ENCODE peak calls at places on chromosomes 11 and 22, in eight cellular contexts. M, G, O, F, J, C, E and S are unnamed samples.

GRCh38 chr22:44486538-44486937 is 11.5 kb downstream of the RTL6 start:
- DNase-seq in M (no peak), G (no peak), O (no peak), F (no peak), J (no peak), C (no peak), E (peak; percentile 29), S (peak; percentile 51)

GRCh38 chr22:17257091-17257490 is 37.9 kb upstream of the ADA2 start:
- DNase-seq in M (no peak), G (no peak), O (no peak), F (no peak), J (no peak), C (no peak), E (no peak), S (no peak)

GRCh38 chr22:39306456-39307361 is 12.7 kb downstream of the RPL3 start:
- DNase-seq in M (no peak), G (no peak), O (no peak), F (no peak), J (peak; percentile 47), C (no peak), E (no peak), S (peak; percentile 62)

GRCh38 chr22:17258015-17258827 is 39.0 kb upstream of the ADA2 start:
- DNase-seq in M (peak; percentile 45), G (peak; percentile 44), O (peak; percentile 48), F (peak; percentile 80), J (peak; percentile 61), C (peak; percentile 41), E (peak; percentile 35), S (peak; percentile 9)

GRCh38 chr11:67406969-67407699 is 3.3 kb downstream of the TBC1D10C start:
- DNase-seq in M (no peak), G (no peak), O (no peak), F (no peak), J (no peak), C (no peak), E (no peak), S (no peak)

GRCh38 chr11:8229299-8230177 is 34.1 kb downstream of the LMO1 start:
- DNase-seq in M (no peak), G (no peak), O (peak; percentile 67), F (no peak), J (peak; percentile 56), C (no peak), E (peak; percentile 33), S (no peak)

GRCh38 chr11:32305460-32305859 is 129.9 kb downstream of the WT1 start:
- DNase-seq in M (no peak), G (no peak), O (no peak), F (no peak), J (no peak), C (no peak), E (no peak), S (no peak)

GRCh38 chr11:64762916-64763803 is 3.4 kb upstream of the PYGM start:
- DNase-seq in M (peak; percentile 20), G (no peak), O (no peak), F (no peak), J (no peak), C (peak; percentile 85), E (peak; percentile 68), S (no peak)

DNA sequence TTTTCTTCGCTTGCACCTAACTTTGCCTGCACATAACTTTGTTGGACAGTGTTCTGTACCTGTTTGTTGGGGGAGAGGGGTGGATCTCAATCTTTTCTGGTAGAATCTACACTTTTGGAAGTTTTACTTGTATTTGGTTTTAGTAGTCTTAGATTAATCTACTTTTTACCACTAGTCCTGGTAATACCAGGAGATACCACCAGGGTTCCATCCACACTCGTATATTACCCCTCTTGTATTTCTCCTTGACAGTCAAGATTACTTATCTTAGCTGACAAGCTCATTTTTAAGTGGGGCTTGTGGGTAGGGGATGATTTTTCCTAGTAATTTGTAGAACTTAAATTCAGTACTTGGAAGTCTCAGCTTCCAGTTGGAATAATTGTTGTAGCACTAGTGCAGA is 37.3 kb upstream of the TECTA start:
- DNase-seq in M (no peak), G (no peak), O (no peak), F (no peak), J (no peak), C (peak; percentile 25), E (no peak), S (no peak)
- TF ChIP-seq CTCF in M (peak; percentile 19), G (peak; percentile 61), O (peak; percentile 69), F (peak; percentile 31), J (peak; percentile 15), C (peak; percentile 46), E (peak; percentile 39), S (no peak)

GRCh38 chr11:1482581-1483444 is 3.8 kb downstream of the MOB2 start:
- DNase-seq in M (peak; percentile 26), G (no peak), O (no peak), F (no peak), J (peak; percentile 36), C (no peak), E (no peak), S (no peak)
- TF ChIP-seq CTCF in M (no peak), G (no peak), O (no peak), F (no peak), J (no peak), C (peak; percentile 3), E (no peak), S (no peak)

DNA sequence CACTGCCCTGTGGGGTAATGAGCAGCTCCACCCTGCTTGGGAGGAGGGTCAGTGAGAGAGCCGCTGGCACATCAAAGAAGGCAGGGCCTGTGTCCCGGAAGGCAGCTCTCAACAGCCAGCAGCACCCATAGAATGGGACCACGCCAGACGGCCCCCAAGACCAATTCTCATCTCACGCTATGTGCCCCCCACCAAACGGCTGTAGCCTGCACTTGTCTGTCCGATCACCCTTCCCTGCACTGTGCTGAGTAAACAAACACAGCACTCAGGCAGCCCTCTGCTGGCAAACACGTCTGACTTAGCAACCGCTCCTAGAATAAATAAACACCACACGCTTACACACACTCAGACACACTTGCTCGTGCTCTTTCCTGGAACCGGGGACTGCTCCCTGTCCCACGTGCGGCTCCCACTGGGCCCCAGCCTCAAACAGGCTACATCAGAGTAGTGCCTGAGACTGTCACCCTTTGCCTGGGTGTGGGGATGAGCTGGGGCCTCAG is 53.2 kb upstream of the CDON start:
- DNase-seq in M (peak; percentile 77), G (no peak), O (no peak), F (peak; percentile 58), J (peak; percentile 64), C (peak; percentile 90), E (peak; percentile 81), S (peak; percentile 65)
- TF ChIP-seq CTCF in M (peak; percentile 32), G (peak; percentile 42), O (no peak), F (peak; percentile 27), J (no peak), C (peak; percentile 59), E (peak; percentile 31), S (no peak)

DNA sequence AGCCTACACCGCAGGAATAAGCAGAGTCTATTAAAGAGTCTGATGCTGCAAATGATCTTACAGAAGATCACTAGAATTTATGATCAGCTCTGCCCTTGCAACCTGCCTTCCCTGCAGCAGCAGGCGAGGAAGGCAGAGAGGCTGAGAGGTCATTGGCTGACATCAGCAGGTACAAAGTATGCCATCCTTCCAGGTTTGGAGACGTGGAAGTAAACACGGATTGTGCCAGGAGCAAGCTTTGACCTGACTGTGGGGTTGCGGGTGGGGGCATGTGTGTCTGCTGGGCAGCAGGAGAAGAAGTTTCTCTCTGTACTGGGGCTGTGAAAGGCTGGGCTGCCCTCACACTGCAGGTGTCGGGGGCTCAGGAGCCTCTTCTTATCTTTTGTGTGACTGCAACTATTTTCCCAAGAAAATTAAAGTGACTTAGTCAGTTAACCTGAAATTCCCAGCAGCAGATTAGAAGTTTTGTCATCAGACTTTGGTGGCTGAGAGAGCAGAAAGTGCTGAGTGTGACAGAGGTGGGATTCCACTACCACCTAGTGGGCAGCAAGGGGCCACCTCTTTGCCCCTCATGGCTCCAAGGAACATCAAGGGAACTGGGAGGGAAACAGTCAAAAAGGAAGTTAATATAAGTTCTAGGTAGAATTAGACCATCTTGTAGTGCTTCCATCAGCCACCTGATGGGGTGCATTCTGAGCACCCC is 565.9 kb downstream of the ETS1 start:
- DNase-seq in M (no peak), G (no peak), O (no peak), F (no peak), J (no peak), C (peak; percentile 40), E (peak; percentile 48), S (no peak)
- TF ChIP-seq CTCF in M (no peak), G (peak; percentile 64), O (no peak), F (peak; percentile 34), J (peak; percentile 24), C (peak; percentile 59), E (peak; percentile 62), S (no peak)

GRCh38 chr11:2172676-2173075 is 1.1 kb upstream of the TH start:
- DNase-seq in M (no peak), G (no peak), O (no peak), F (no peak), J (no peak), C (no peak), E (no peak), S (no peak)

GRCh38 chr11:2173761-2174160 is 2.1 kb upstream of the TH start:
- DNase-seq in M (no peak), G (no peak), O (no peak), F (no peak), J (no peak), C (no peak), E (no peak), S (no peak)

GRCh38 chr11:2174361-2174760 is 2.7 kb upstream of the TH start:
- DNase-seq in M (no peak), G (no peak), O (no peak), F (no peak), J (no peak), C (no peak), E (no peak), S (no peak)

GRCh38 chr11:2171531-2171930 is at the start of gene TH:
- DNase-seq in M (no peak), G (no peak), O (no peak), F (no peak), J (no peak), C (no peak), E (no peak), S (no peak)

GRCh38 chr11:2173150-2173693 is 1.6 kb upstream of the TH start:
- DNase-seq in M (no peak), G (peak; percentile 51), O (no peak), F (no peak), J (no peak), C (peak; percentile 11), E (no peak), S (peak; percentile 50)
- TF ChIP-seq CTCF in M (no peak), G (peak; percentile 47), O (no peak), F (peak; percentile 16), J (no peak), C (peak; percentile 67), E (peak; percentile 52), S (peak; percentile 25)

DNA sequence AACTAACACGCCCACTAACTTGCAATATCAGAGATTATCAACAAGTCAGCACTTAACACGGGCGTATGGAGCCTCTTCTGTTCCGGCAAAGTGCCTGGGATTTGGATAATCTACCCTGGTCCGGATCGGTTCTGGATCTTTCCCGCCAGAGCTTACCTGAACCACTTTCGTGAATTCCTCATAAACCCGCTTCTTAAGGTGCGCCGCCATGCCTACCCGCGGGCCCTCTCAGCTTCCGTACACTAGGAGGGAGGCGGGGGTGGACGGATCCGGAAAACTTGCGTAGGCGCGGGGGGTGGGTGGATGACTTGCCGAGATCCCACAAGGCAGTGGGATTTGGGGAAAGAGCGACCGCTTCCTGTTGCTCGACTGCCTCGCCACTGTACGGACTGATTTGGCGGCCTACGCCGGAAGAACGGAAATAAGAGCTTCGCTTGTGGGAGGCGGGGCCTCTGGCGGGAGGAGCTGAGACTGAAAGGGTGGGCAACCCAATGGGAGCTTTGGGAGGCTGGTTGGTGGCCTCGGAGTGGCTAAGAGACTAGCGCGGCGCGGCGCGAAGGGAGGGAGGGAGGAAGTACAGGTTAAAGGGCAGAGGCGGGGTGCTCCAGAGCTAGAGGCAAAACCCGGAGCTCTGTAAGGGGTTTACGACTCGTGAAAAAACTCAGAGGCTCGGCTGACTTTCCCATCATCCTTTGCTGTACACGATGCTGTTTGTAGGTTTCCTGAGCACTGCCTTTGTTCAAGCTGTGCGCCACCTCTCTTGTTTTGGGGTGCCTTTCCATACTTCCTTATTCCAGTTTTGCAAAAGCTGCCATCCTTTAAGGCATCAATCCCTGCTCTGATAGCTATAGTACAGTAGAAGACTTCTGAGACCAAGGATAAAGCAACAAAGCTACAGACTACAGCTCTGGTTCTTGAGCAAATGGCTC is at the start of gene INTS4:
- DNase-seq in M (peak; percentile 99), G (peak; percentile 91), O (peak; percentile 93), F (peak; percentile 99), J (peak; percentile 99), C (peak; percentile 100), E (peak; percentile 100), S (peak; percentile 98)
- TF ChIP-seq CTCF in M (no peak), G (no peak), O (no peak), F (no peak), J (no peak), C (no peak), E (no peak), S (no peak)